ENCODE peak calls at places on chromosomes 11 and 22, in five cellular contexts. C, P, M, O and J are unnamed samples. For H3K27me3, the result is how much of the 10 kb centered on the place peaks cover.

GRCh38 chr11:124301482-124301881 is 12.3 kb downstream of the OR8D1 start:
- DNase-seq in O (no peak), C (no peak), P (peak), M (no peak), J (peak)

GRCh38 chr11:60810583-60810982 is 25.4 kb downstream of the MS4A10 start:
- DNase-seq in O (no peak), C (no peak), P (no peak), M (no peak), J (no peak)

GRCh38 chr11:27291302-27291889 is 71.6 kb downstream of the CCDC34 start:
- DNase-seq in C (no peak), P (peak), M (no peak), O (no peak), J (peak)

GRCh38 chr11:128451651-128452470 is 135.5 kb downstream of the ETS1 start:
- DNase-seq in C (peak), M (peak), P (no peak), O (peak), J (peak)

GRCh38 chr22:20424937-20425587 is 12.6 kb downstream of the SCARF2 start:
- DNase-seq in O (no peak), M (peak), C (no peak), P (no peak), J (no peak)

GRCh38 chr11:118325283-118325682 is 17.2 kb downstream of the CD3D start:
- DNase-seq in C (no peak), P (no peak), O (no peak), M (no peak), J (no peak)

GRCh38 chr11:83641511-83641910 is 355.3 kb upstream of the CCDC90B start:
- DNase-seq in C (no peak), M (no peak), O (no peak), P (no peak), J (no peak)

GRCh38 chr11:35089724-35090505 is 49.1 kb upstream of the CD44 start:
- DNase-seq in M (no peak), C (no peak), P (no peak), O (no peak), J (no peak)

GRCh38 chr11:79413258-79413657 is 27.6 kb downstream of the TENM4 start:
- DNase-seq in C (peak), O (peak), M (peak), P (peak), J (peak)

GRCh38 chr11:70352601-70353000 is 45.7 kb upstream of the CTTN start:
- DNase-seq in P (no peak), M (no peak), O (no peak), C (no peak), J (no peak)

GRCh38 chr11:100682247-100682969 is 4.7 kb upstream of the ARHGAP42 start:
- DNase-seq in P (peak), M (no peak), O (no peak), C (no peak), J (no peak)

GRCh38 chr22:34296456-34296855 is 376.2 kb upstream of the LARGE1 start:
- DNase-seq in C (no peak), O (no peak), M (no peak), P (no peak), J (no peak)

GRCh38 chr11:68008381-68009337 is 1.5 kb upstream of the ALDH3B1 start:
- DNase-seq in C (no peak), M (no peak), O (no peak), P (no peak), J (peak)

GRCh38 chr11:11157201-11157600 is 195.8 kb downstream of the CSNK2A3 start:
- DNase-seq in P (peak), C (no peak), M (peak), O (no peak), J (no peak)

GRCh38 chr22:37609240-37610152 is 862 bp downstream of the GGA1 start:
- DNase-seq in P (no peak), O (peak), M (no peak), C (no peak), J (no peak)

GRCh38 chr22:20164863-20165262 is 14.0 kb upstream of the CCDC188 start:
- DNase-seq in C (no peak), P (no peak), O (no peak), M (no peak), J (no peak)

GRCh38 chr11:69293819-69294505 is at the start of gene MYEOV:
- DNase-seq in M (peak), P (peak), C (no peak), O (no peak), J (peak)

GRCh38 chr11:128235958-128236357 is 351.4 kb downstream of the ETS1 start:
- DNase-seq in P (no peak), M (no peak), C (no peak), O (no peak), J (no peak)

GRCh38 chr11:65817815-65818680 is 15.7 kb upstream of the SNX32 start:
- DNase-seq in M (peak), P (peak), C (peak), O (peak), J (peak)

GRCh38 chr11:16820324-16821092 is 82.1 kb downstream of the C11orf58 start:
- DNase-seq in C (peak), P (peak), M (peak), O (peak), J (peak)

GRCh38 chr11:125342281-125342980 is 153.6 kb downstream of the FEZ1 start:
- DNase-seq in P (no peak), M (no peak), C (no peak), O (no peak), J (no peak)

GRCh38 chr11:43930868-43931716 is 11.3 kb upstream of the C11orf96 start:
- DNase-seq in P (no peak), M (no peak), C (no peak), O (no peak), J (no peak)

GRCh38 chr11:35622070-35622469 is 3.8 kb downstream of the FJX1 start:
- DNase-seq in M (no peak), C (peak), O (no peak), P (peak), J (no peak)

GRCh38 chr11:134714021-134714656 is 302.1 kb upstream of the B3GAT1 start:
- DNase-seq in P (no peak), O (no peak), M (no peak), C (no peak), J (no peak)

GRCh38 chr11:68338041-68338800 is 25.8 kb downstream of the LRP5 start:
- DNase-seq in O (no peak), M (no peak), P (peak), C (no peak), J (peak)

GRCh38 chr22:25453557-25453956 is 110.9 kb upstream of the GRK3 start:
- DNase-seq in O (no peak), P (no peak), M (no peak), C (no peak), J (no peak)

GRCh38 chr11:97454988-97455387 is 1065.2 kb downstream of the JRKL start:
- DNase-seq in P (peak), C (no peak), M (no peak), O (no peak), J (no peak)

GRCh38 chr11:9314291-9315077 is at the start of gene TMEM41B:
- DNase-seq in P (peak), O (peak), C (peak), M (peak), J (peak)

GRCh38 chr11:83438438-83438837 is 152.3 kb upstream of the CCDC90B start:
- DNase-seq in P (no peak), O (no peak), C (no peak), M (no peak), J (peak)

GRCh38 chr22:17665884-17666283 is 27.3 kb downstream of the BCL2L13 start:
- DNase-seq in O (no peak), C (no peak), P (no peak), M (no peak), J (no peak)

GRCh38 chr11:74429205-74429604 is 31.0 kb upstream of the PGM2L1 start:
- DNase-seq in O (no peak), C (no peak), M (no peak), P (no peak), J (no peak)

GRCh38 chr11:17740649-17741235 is 6.2 kb downstream of the KCNC1 start:
- DNase-seq in C (no peak), P (no peak), M (no peak), O (no peak), J (no peak)

GRCh38 chr11:73570415-73571114 is 27.3 kb downstream of the FAM168A start:
- DNase-seq in P (peak), O (no peak), C (no peak), M (no peak), J (peak)

GRCh38 chr11:57460017-57460755 is at the start of gene RTN4RL2:
- DNase-seq in O (no peak), M (peak), P (no peak), C (no peak), J (peak)

DNA sequence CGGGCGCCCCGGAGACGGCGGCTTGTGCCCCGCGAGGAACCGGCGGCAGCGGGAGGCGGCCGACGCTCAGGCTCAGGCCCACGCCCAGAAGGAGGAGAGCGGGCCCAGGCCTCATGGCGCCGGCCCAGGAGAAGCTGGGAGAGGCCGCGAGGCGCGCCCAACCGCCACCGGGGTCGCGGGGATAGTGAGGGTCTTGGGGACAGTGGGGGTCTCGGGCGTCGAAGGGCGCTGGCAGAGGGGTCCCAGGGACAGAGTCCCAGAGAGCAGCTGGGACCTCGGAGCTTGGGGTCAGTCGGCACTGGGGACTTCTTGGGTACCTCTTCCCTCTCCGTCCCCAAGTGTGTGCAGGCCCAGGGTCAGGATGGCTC is at the start of gene PKDREJ:
- DNase-seq in P (no peak), M (peak), C (no peak), O (peak), J (no peak)
- H3K27me3 ChIP-seq in P (under half), M (under half), C (under half), O (under half), J (under half)

DNA sequence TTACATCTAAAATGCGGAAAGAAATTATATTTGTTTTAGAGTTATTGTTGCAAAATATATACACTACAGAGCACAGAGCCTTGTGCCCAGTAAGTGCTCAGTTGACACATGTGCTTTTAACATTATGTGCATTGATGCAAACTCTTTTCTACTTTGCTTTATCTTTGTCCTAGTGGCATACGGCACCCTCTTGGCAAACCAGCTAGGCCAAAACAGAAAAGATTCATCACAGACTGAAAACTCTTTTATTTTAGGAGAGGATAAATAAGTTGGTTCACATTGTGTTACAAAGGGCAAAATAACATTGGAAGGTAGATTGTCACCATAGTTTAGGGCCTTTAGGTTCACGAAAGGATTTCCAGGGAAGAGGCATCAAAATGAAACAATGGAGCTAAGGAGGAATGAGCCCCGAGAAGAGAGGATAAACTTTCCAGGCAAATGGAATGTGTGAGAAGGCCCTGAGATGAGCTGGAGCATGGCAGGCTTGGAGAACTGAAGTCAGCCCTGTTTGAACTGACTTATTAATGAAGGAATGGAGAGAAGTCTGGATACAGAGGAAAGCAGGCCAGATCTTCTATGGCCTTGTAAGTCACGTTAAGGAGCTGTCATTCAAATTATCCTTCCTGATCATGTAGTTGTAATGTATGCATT is 23.5 kb upstream of the TOP3B start:
- DNase-seq in C (no peak), O (no peak), M (no peak), P (no peak), J (no peak)
- H3K27me3 ChIP-seq in C (under half), O (under half), M (under half), P (under half), J (under half)

DNA sequence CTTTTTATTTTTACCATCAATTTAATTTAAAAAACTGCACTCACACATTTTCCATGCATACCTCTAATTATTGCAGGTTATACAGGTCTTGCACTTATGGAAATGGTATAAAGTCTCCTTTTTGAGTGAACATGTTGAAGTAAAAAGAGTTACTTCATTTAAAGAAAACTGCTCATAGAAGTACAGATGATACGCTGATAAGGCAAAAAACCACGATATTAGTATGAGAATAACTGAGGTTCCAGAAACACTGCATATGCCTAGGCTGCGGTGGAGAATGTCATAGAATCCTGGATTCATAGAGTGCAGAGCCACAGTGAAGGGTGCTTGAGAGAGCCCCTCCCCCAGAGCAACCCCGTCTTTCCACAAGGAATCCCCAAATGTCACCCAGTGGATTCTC is 175.8 kb downstream of the BCR start:
- DNase-seq in C (no peak), P (no peak), O (no peak), M (no peak), J (no peak)
- H3K27me3 ChIP-seq in C (under half), P (under half), O (under half), M (under half), J (under half)

GRCh38 chr11:98674390-98674789 is 346.4 kb upstream of the CNTN5 start:
- DNase-seq in C (no peak), O (no peak), M (no peak), P (no peak), J (no peak)
- H3K27me3 ChIP-seq in C (under half), O (under half), M (under half), P (under half), J (under half)

GRCh38 chr11:129574431-129574830 is 198.8 kb downstream of the BARX2 start:
- DNase-seq in M (no peak), P (no peak), O (no peak), C (no peak), J (no peak)
- H3K27me3 ChIP-seq in M (under half), P (under half), O (under half), C (under half), J (under half)

DNA sequence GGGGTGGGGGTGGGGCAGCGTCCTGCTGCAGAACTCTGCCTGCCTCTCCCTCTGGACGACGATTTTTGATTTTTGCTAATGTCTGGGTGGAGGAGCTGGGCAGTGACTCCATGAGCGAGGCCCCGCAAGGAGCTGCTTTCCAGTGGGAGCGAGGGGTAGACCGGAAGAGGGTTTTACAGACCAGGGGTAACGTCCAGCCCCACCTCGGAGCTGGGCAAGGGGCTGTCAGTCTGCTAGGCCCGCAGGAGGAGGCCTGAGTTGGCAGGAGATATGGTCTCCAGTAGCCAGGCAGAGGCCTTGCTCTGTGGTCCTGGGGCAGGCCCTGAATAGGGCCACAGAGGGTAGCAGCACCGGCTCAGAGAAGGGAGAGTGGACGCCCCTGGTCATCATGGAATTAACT is 9.0 kb downstream of the MAPK8IP2 start:
- DNase-seq in O (no peak), C (no peak), P (no peak), M (no peak), J (no peak)
- H3K27me3 ChIP-seq in O (under half), C (under half), P (under half), M (under half), J (under half)

GRCh38 chr11:114164546-114164945 is 105.0 kb downstream of the ZBTB16 start:
- DNase-seq in P (no peak), O (no peak), C (no peak), M (no peak), J (no peak)
- H3K27me3 ChIP-seq in P (under half), O (under half), C (under half), M (under half), J (under half)

DNA sequence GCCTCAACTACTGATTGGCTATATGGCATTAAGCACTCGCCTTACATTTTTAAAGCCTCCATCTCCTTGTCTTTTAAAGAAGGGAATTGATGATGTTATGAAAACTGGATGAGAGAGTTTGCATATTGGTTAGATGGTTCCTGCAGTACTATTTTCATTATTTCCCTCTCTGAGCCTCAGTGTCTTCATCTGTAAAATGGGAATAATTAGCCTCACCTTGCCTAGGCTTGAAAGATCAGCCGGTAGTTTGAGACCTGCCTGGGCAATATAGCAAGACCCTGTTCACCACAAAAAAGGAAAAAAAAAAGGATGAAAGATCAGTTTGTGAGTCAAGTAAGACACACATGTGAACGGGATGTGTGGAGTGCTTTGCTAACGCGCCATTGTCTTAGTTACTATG is 35.0 kb upstream of the SLC35C1 start:
- DNase-seq in C (no peak), O (no peak), M (no peak), P (no peak), J (no peak)
- H3K27me3 ChIP-seq in C (under half), O (under half), M (under half), P (under half), J (under half)